ENCODE peak calls at places on chromosome 14, in five cellular contexts. X is CD8-positive, alpha-beta T cell; Q is tibial nerve; F is right lobe of liver; O is AG09309. K is an unnamed sample.

GRCh38 chr14:95979339-95980042 is 59.7 kb upstream of the C14orf132 start:
- DNase-seq in X (no peak), Q (no peak), F (no peak), O (no peak), K (no peak)

GRCh38 chr14:85387181-85387580 is 142.8 kb upstream of the FLRT2 start:
- DNase-seq in X (no peak), Q (no peak), F (no peak), O (no peak), K (no peak)

GRCh38 chr14:76525106-76525825 is 149.3 kb downstream of the ESRRB start:
- DNase-seq in X (no peak), Q (no peak), F (no peak), O (no peak), K (no peak)

GRCh38 chr14:104865069-104865630 is at the start of gene CEP170B:
- DNase-seq in X (no peak), Q (no peak), F (peak; percentile 68), O (no peak), K (no peak)

GRCh38 chr14:95217391-95217900 is 60.1 kb upstream of the DICER1 start:
- DNase-seq in X (no peak), Q (no peak), F (no peak), O (no peak), K (no peak)

GRCh38 chr14:97380539-97380941 is 583.4 kb downstream of the VRK1 start:
- DNase-seq in X (no peak), Q (no peak), F (no peak), O (no peak), K (no peak)

GRCh38 chr14:75879031-75879430 is 102.8 kb downstream of the TGFB3 start:
- DNase-seq in X (no peak), Q (no peak), F (no peak), O (peak; percentile 68), K (no peak)

GRCh38 chr14:63938198-63939005 is 85.6 kb downstream of the SYNE2 start:
- DNase-seq in X (no peak), Q (no peak), F (no peak), O (no peak), K (no peak)

GRCh38 chr14:69003626-69004025 is 24.5 kb upstream of the ACTN1 start:
- DNase-seq in X (no peak), Q (no peak), F (no peak), O (no peak), K (no peak)

GRCh38 chr14:20610002-20610765 is 19.0 kb upstream of the RNASE12 start:
- DNase-seq in X (peak; percentile 43), Q (peak; percentile 87), F (peak; percentile 86), O (no peak), K (peak; percentile 67)

GRCh38 chr14:69996197-69996596 is 117.0 kb downstream of the SMOC1 start:
- DNase-seq in X (no peak), Q (no peak), F (no peak), O (no peak), K (no peak)

GRCh38 chr14:85532981-85533820 is 3.3 kb downstream of the FLRT2 start:
- DNase-seq in X (no peak), Q (peak; percentile 71), F (no peak), O (no peak), K (no peak)

GRCh38 chr14:75401356-75401755 is 26.5 kb upstream of the JDP2 start:
- DNase-seq in X (no peak), Q (peak; percentile 64), F (no peak), O (no peak), K (no peak)

GRCh38 chr14:54606631-54607133 is 39.8 kb downstream of the SAMD4A start:
- DNase-seq in X (no peak), Q (no peak), F (no peak), O (peak; percentile 92), K (no peak)

GRCh38 chr14:42633504-42634095 is 1026.9 kb downstream of the LRFN5 start:
- DNase-seq in X (no peak), Q (no peak), F (no peak), O (no peak), K (no peak)

GRCh38 chr14:103280278-103280917 is 53.6 kb upstream of the EIF5 start:
- DNase-seq in X (no peak), Q (no peak), F (no peak), O (no peak), K (no peak)

GRCh38 chr14:104431351-104431928 is 148.1 kb upstream of the C14orf180 start:
- DNase-seq in X (no peak), Q (no peak), F (no peak), O (no peak), K (no peak)

GRCh38 chr14:68337279-68337678 is 455.6 kb downstream of the ZFP36L1 start:
- DNase-seq in X (no peak), Q (no peak), F (no peak), O (no peak), K (no peak)

GRCh38 chr14:104445832-104446381 is 133.7 kb upstream of the C14orf180 start:
- DNase-seq in X (no peak), Q (no peak), F (peak; percentile 23), O (no peak), K (no peak)

GRCh38 chr14:72588521-72588920 is 305.4 kb downstream of the DPF3 start:
- DNase-seq in X (no peak), Q (no peak), F (no peak), O (no peak), K (no peak)

GRCh38 chr14:76688373-76688671 is 72.9 kb upstream of the VASH1 start:
- DNase-seq in X (no peak), Q (no peak), F (no peak), O (no peak), K (no peak)

GRCh38 chr14:32102152-32102787 is 25.2 kb downstream of the ARHGAP5 start:
- DNase-seq in X (no peak), Q (no peak), F (no peak), O (no peak), K (no peak)

GRCh38 chr14:94575730-94576585 is 5.3 kb upstream of the SERPINA5 start:
- DNase-seq in X (no peak), Q (no peak), F (no peak), O (no peak), K (no peak)

GRCh38 chr14:65041434-65041915 is 54.8 kb downstream of the FNTB start:
- DNase-seq in X (no peak), Q (no peak), F (no peak), O (no peak), K (no peak)

GRCh38 chr14:24401810-24402702 is 3.3 kb downstream of the NYNRIN start:
- DNase-seq in X (no peak), Q (no peak), F (no peak), O (no peak), K (no peak)

GRCh38 chr14:45715946-45716345 is 462.9 kb upstream of the MIS18BP1 start:
- DNase-seq in X (no peak), Q (no peak), F (no peak), O (no peak), K (no peak)

GRCh38 chr14:74697543-74697942 is 15.3 kb downstream of the AREL1 start:
- DNase-seq in X (no peak), Q (no peak), F (no peak), O (peak; percentile 59), K (no peak)

GRCh38 chr14:24315807-24316596 is 4.7 kb downstream of the LTB4R start:
- DNase-seq in X (no peak), Q (no peak), F (peak; percentile 74), O (no peak), K (no peak)

GRCh38 chr14:71645656-71646055 is 286.6 kb upstream of the RGS6 start:
- DNase-seq in X (no peak), Q (no peak), F (no peak), O (peak; percentile 88), K (no peak)

GRCh38 chr14:92380131-92380530 is 57.2 kb downstream of the SLC24A4 start:
- DNase-seq in X (no peak), Q (no peak), F (no peak), O (no peak), K (no peak)

GRCh38 chr14:92384461-92385133 is 61.6 kb downstream of the SLC24A4 start:
- DNase-seq in X (no peak), Q (no peak), F (no peak), O (no peak), K (no peak)

GRCh38 chr14:92380582-92380981 is 57.6 kb downstream of the SLC24A4 start:
- DNase-seq in X (no peak), Q (no peak), F (no peak), O (no peak), K (no peak)

GRCh38 chr14:92385561-92385960 is 62.6 kb downstream of the SLC24A4 start:
- DNase-seq in X (no peak), Q (no peak), F (no peak), O (no peak), K (no peak)

DNA sequence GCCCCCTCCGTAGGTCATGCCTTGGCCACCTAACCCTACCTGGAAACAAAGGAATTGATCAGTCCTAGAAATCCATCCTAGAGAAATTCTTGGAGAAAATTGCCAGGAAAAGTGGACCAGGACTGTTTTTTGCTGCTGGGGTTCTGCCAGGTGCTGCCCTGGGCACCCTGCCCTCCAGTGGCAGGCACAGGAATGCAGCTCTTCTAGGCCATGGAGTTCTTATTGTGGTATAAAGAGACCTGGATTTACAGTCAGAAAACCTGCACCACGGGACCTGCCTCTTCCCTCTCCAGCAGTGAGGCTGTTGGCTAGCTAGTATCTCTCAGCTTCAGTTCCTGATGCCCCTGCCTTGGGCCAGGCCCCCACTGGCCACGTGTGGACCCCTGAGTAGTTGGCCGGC is 59.7 kb downstream of the SLC24A4 start:
- DNase-seq in X (no peak), Q (no peak), F (no peak), O (no peak), K (no peak)
- TF ChIP-seq CTCF in X (no peak), Q (no peak), F (peak; percentile 30), O (peak; percentile 58), K (peak; percentile 49)

GRCh38 chr14:58395565-58395814 is 240 bp upstream of the TOMM20L start:
- DNase-seq in X (no peak), Q (no peak), F (no peak), O (no peak), K (no peak)
- H3K4me3 ChIP-seq in X (peak overlapping the region; percentile 27), Q (peak overlapping the region; percentile 68), F (peak overlapping the region; percentile 61), O (peak overlapping the region; percentile 36), K (peak overlapping the region; percentile 33)

GRCh38 chr14:56491299-56492285 is 88.0 kb upstream of the TMEM260 start:
- DNase-seq in X (no peak), Q (peak; percentile 48), F (no peak), O (no peak), K (peak; percentile 24)

GRCh38 chr14:56487090-56487667 is 92.4 kb upstream of the TMEM260 start:
- DNase-seq in X (no peak), Q (no peak), F (no peak), O (no peak), K (no peak)

GRCh38 chr14:56487761-56488160 is 91.8 kb upstream of the TMEM260 start:
- DNase-seq in X (no peak), Q (no peak), F (no peak), O (peak; percentile 24), K (no peak)

GRCh38 chr14:56488306-56488705 is 91.3 kb upstream of the TMEM260 start:
- DNase-seq in X (no peak), Q (no peak), F (no peak), O (no peak), K (no peak)

DNA sequence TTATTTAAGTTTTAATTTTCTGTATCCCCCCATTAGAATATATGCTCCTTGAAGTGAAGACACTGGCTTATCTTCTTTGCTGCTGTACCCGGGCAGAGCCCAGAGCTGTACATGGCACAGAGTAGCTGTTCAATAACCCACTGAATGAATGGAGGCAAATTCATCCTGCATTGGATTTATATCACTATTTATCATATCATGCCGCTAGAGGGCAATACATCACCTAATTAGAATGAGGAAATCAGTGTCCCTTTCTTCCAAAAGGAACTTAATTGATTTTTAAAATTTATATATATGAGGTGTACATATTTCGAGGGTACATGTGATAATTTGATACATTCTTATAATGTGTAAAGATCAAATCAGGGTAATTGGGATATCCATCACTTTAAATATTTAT is 89.2 kb upstream of the TMEM260 start:
- DNase-seq in X (no peak), Q (no peak), F (no peak), O (no peak), K (no peak)
- TF ChIP-seq CTCF in X (peak; percentile 77), Q (peak; percentile 32), F (peak; percentile 67), O (peak; percentile 51), K (peak; percentile 41)

GRCh38 chr14:51652168-51653095 is 722 bp downstream of the FRMD6 start:
- DNase-seq in X (peak; percentile 2), Q (peak; percentile 35), F (peak; percentile 65), O (no peak), K (no peak)
- H3K4me3 ChIP-seq in X (peak overlapping the region; percentile 87), Q (peak overlapping the region; percentile 89), F (peak overlapping the region; percentile 64), O (peak overlapping the region; percentile 77), K (peak overlapping the region; percentile 93)

K was measured in HFF-Myc.